ENCODE peak calls at places on chromosomes 5 and 9, in four cellular contexts. One of them, this sample, is unnamed. For H3K36me3, the result is how much of the 10 kb centered on the place peaks cover.

GRCh38 chr5:124847907-124848306 is 101.5 kb upstream of the ZNF608 start:
- ATAC-seq in heart left ventricle: no peak
- ATAC-seq in psoas muscle: no peak
- ATAC-seq in body of pancreas: no peak
- ATAC-seq in this sample: no peak

GRCh38 chr5:150149618-150150017 is 6.0 kb downstream of the PDGFRB start:
- ATAC-seq in heart left ventricle: no peak
- ATAC-seq in psoas muscle: no peak
- ATAC-seq in body of pancreas: no peak
- ATAC-seq in this sample: no peak

GRCh38 chr5:135242496-135243193 is 156.4 kb downstream of the MACROH2A1 start:
- ATAC-seq in heart left ventricle: peak
- ATAC-seq in psoas muscle: peak
- ATAC-seq in body of pancreas: no peak
- ATAC-seq in this sample: peak

GRCh38 chr5:89343666-89344065 is 460.7 kb upstream of the MEF2C start:
- ATAC-seq in body of pancreas: no peak
- ATAC-seq in heart left ventricle: no peak
- ATAC-seq in psoas muscle: no peak
- ATAC-seq in this sample: no peak

GRCh38 chr9:124308606-124309310 is 51.0 kb downstream of the NEK6 start:
- ATAC-seq in heart left ventricle: no peak
- ATAC-seq in body of pancreas: no peak
- ATAC-seq in psoas muscle: no peak
- ATAC-seq in this sample: no peak

GRCh38 chr9:75083188-75083976 is 4.6 kb downstream of the NMRK1 start:
- ATAC-seq in psoas muscle: peak
- ATAC-seq in body of pancreas: no peak
- ATAC-seq in heart left ventricle: no peak
- ATAC-seq in this sample: no peak

GRCh38 chr9:111926421-111926875 is 29.8 kb downstream of the UGCG start:
- ATAC-seq in psoas muscle: peak
- ATAC-seq in body of pancreas: peak
- ATAC-seq in heart left ventricle: peak
- ATAC-seq in this sample: peak

GRCh38 chr5:5629579-5629978 is 207.1 kb downstream of the ICE1 start:
- ATAC-seq in body of pancreas: no peak
- ATAC-seq in psoas muscle: no peak
- ATAC-seq in heart left ventricle: no peak
- ATAC-seq in this sample: no peak

GRCh38 chr5:111707624-111708165 is 49.3 kb downstream of the NREP start:
- ATAC-seq in heart left ventricle: no peak
- ATAC-seq in psoas muscle: no peak
- ATAC-seq in body of pancreas: no peak
- ATAC-seq in this sample: no peak

GRCh38 chr5:97229196-97229595 is 46.1 kb upstream of the RIOK2 start:
- ATAC-seq in body of pancreas: no peak
- ATAC-seq in psoas muscle: no peak
- ATAC-seq in heart left ventricle: no peak
- ATAC-seq in this sample: no peak

GRCh38 chr9:92897323-92897722 is 19.5 kb upstream of the ZNF484 start:
- ATAC-seq in body of pancreas: no peak
- ATAC-seq in heart left ventricle: no peak
- ATAC-seq in psoas muscle: no peak
- ATAC-seq in this sample: no peak

GRCh38 chr9:114192539-114192938 is 37.2 kb downstream of the COL27A1 start:
- ATAC-seq in heart left ventricle: no peak
- ATAC-seq in body of pancreas: no peak
- ATAC-seq in psoas muscle: no peak
- ATAC-seq in this sample: no peak
- H3K36me3 ChIP-seq in heart left ventricle: under half
- H3K36me3 ChIP-seq in body of pancreas: under half
- H3K36me3 ChIP-seq in psoas muscle: under half
- H3K36me3 ChIP-seq in this sample: under half

GRCh38 chr5:172932313-172933017 is 26.8 kb upstream of the RPL26L1 start:
- ATAC-seq in body of pancreas: peak
- ATAC-seq in psoas muscle: peak
- ATAC-seq in heart left ventricle: peak
- ATAC-seq in this sample: peak
- H3K36me3 ChIP-seq in body of pancreas: under half
- H3K36me3 ChIP-seq in psoas muscle: under half
- H3K36me3 ChIP-seq in heart left ventricle: under half
- H3K36me3 ChIP-seq in this sample: under half

DNA sequence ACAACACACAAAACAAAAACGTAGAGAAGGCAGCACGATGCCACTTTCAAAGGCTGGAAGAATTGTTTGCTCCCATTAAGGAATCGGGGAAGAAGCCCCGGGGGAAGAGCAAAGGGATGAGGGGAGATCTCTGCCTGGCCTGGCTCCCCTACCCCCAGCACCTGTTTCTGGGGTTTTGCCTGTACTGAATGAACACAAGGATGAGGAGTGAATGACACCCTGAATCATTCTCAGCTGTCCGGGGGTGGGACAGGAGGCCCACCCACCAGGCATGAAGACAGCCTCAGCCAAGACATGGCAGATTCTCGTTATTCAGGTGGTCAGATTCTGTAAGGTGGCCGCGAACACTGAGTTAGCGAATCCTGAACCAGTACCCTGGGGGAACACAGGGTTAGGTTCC is 7.5 kb downstream of the TBC1D9B start:
- ATAC-seq in heart left ventricle: no peak
- ATAC-seq in body of pancreas: no peak
- ATAC-seq in psoas muscle: no peak
- ATAC-seq in this sample: no peak
- H3K36me3 ChIP-seq in heart left ventricle: under half
- H3K36me3 ChIP-seq in body of pancreas: under half
- H3K36me3 ChIP-seq in psoas muscle: under half
- H3K36me3 ChIP-seq in this sample: under half

DNA sequence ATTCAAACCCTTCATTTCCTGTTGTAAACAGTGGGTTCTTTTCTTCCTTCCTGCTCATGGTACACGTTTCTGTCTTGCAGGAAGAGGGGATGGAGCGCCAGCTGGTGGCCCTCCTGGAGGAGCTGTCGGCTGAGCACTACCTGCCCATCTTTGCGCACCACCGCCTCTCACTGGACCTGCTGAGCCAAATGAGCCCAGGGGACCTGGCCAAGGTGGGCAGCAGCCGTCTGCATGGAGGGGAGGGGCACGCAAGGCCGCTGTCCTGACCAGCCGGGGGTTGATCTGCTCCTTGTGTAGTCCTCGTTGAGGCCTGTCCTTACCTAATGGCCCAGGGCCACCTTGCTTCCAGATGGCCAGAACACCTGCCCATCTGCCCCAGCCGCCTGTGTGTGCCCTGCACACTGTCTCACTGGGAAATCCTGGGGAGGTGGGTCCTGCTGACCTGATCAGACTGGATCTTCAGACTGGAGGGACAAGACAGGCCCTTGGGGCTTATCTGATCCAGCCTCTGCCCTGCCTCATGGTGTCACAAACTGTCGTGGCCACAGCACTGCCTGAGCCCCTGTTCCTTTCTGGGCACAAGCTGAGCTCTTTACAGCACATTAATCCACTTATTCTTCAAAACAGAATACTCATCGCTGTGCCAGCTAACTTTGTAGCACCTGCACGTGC is 44.7 kb downstream of the LRSAM1 start:
- ATAC-seq in heart left ventricle: no peak
- ATAC-seq in body of pancreas: no peak
- ATAC-seq in psoas muscle: no peak
- ATAC-seq in this sample: no peak
- H3K36me3 ChIP-seq in heart left ventricle: under half
- H3K36me3 ChIP-seq in body of pancreas: under half
- H3K36me3 ChIP-seq in psoas muscle: under half
- H3K36me3 ChIP-seq in this sample: under half

This sample was measured in gastroesophageal sphincter.